ENCODE peak calls at places on chromosomes 12 and 14, in five cellular contexts. O is prostate gland, N is upper lobe of right lung, S is brain microvascular endothelial cell, T is heart right ventricle. U is an unnamed sample.

GRCh38 chr12:31369712-31370521 is 44.0 kb upstream of the SINHCAF start:
- DNase-seq in O (peak), N (peak), S (peak), T (no peak), U (peak)

GRCh38 chr12:122099856-122100255 is 21.3 kb downstream of the MLXIP start:
- DNase-seq in O (no peak), T (no peak), S (no peak), N (no peak), U (no peak)

GRCh38 chr12:108214486-108214885 is 85.4 kb downstream of the WSCD2 start:
- DNase-seq in T (peak), O (no peak), N (no peak), S (peak), U (no peak)

GRCh38 chr12:126558810-126559209 is 1493.6 kb downstream of the AACS start:
- DNase-seq in S (no peak), O (no peak), T (no peak), N (no peak), U (no peak)

GRCh38 chr14:39233680-39234326 is at the start of gene MIA2:
- DNase-seq in S (no peak), T (no peak), N (no peak), O (no peak), U (no peak)

GRCh38 chr14:56661478-56661877 is 81.9 kb downstream of the TMEM260 start:
- DNase-seq in S (no peak), O (no peak), N (no peak), T (no peak), U (no peak)

GRCh38 chr12:123070267-123071081 is 80.4 kb downstream of the PITPNM2 start:
- DNase-seq in S (no peak), N (no peak), T (no peak), O (no peak), U (no peak)

GRCh38 chr14:71478542-71478941 is 453.7 kb upstream of the RGS6 start:
- DNase-seq in T (no peak), O (no peak), N (no peak), S (peak), U (no peak)

GRCh38 chr12:28135801-28136439 is 54.3 kb upstream of the CCDC91 start:
- DNase-seq in S (no peak), T (no peak), N (no peak), O (no peak), U (no peak)

GRCh38 chr12:75756771-75757170 is 245.4 kb upstream of the KRR1 start:
- DNase-seq in T (no peak), O (no peak), N (no peak), S (no peak), U (no peak)

GRCh38 chr14:96625436-96625945 is 123.3 kb downstream of the PAPOLA start:
- DNase-seq in T (no peak), N (no peak), S (no peak), O (no peak), U (peak)

GRCh38 chr14:48349689-48350088 is 674.3 kb upstream of the MDGA2 start:
- DNase-seq in S (no peak), O (no peak), T (no peak), N (no peak), U (no peak)

GRCh38 chr14:74863274-74863673 is 12.7 kb downstream of the PROX2 start:
- DNase-seq in O (no peak), N (peak), S (no peak), T (no peak), U (no peak)

GRCh38 chr12:11943919-11944318 is 126.8 kb upstream of the BCL2L14 start:
- DNase-seq in T (no peak), S (no peak), N (no peak), O (no peak), U (no peak)

GRCh38 chr12:41365653-41366131 is 177.6 kb downstream of the PDZRN4 start:
- DNase-seq in S (no peak), T (no peak), N (no peak), O (no peak), U (no peak)

GRCh38 chr12:124125472-124125871 is 152.5 kb downstream of the ZNF664 start:
- DNase-seq in O (peak), S (no peak), N (no peak), T (no peak), U (no peak)

GRCh38 chr12:67540920-67541624 is 107.5 kb upstream of the DYRK2 start:
- DNase-seq in O (no peak), T (no peak), S (no peak), N (no peak), U (no peak)

GRCh38 chr14:68088463-68088862 is 268.9 kb downstream of the RAD51B start:
- DNase-seq in S (no peak), N (no peak), O (no peak), T (no peak), U (peak)

GRCh38 chr14:100607611-100607956 is 20.4 kb upstream of the BEGAIN start:
- DNase-seq in N (peak), S (no peak), T (no peak), O (no peak), U (no peak)

GRCh38 chr12:77808534-77808933 is 22.2 kb upstream of the NAV3 start:
- DNase-seq in O (no peak), S (no peak), N (no peak), T (no peak), U (no peak)

GRCh38 chr12:49549735-49550710 is 11.2 kb downstream of the KCNH3 start:
- DNase-seq in S (no peak), T (no peak), O (no peak), N (peak), U (no peak)

GRCh38 chr14:93804654-93805053 is 16.4 kb upstream of the PRIMA1 start:
- DNase-seq in O (no peak), S (no peak), N (no peak), T (no peak), U (no peak)

GRCh38 chr12:100986595-100987547 is 192.3 kb downstream of the ANO4 start:
- DNase-seq in N (no peak), S (no peak), O (no peak), T (no peak), U (no peak)

GRCh38 chr12:92502417-92503028 is 200.3 kb upstream of the PLEKHG7 start:
- DNase-seq in T (no peak), S (no peak), N (no peak), O (no peak), U (no peak)

GRCh38 chr12:82358200-82359114 is at the start of the genes CCDC59 and METTL25:
- DNase-seq in S (peak), T (peak), O (peak), N (peak), U (peak)

GRCh38 chr12:31732926-31733548 is 4.2 kb upstream of the AMN1 start:
- DNase-seq in S (peak), N (no peak), T (no peak), O (peak), U (no peak)

GRCh38 chr14:53432378-53432802 is 279.3 kb upstream of the DDHD1 start:
- DNase-seq in S (peak), O (no peak), T (no peak), N (no peak), U (no peak)

GRCh38 chr14:75769047-75769685 is 108.1 kb downstream of the TTLL5 start:
- DNase-seq in N (no peak), T (no peak), O (no peak), S (no peak), U (no peak)

GRCh38 chr12:124506145-124506831 is 61.1 kb downstream of the NCOR2 start:
- DNase-seq in N (peak), O (peak), S (no peak), T (peak), U (peak)

GRCh38 chr14:50943943-50944646 is at the start of gene PYGL:
- DNase-seq in T (peak), S (peak), O (peak), N (peak), U (peak)

GRCh38 chr14:96928779-96929380 is 131.7 kb downstream of the VRK1 start:
- DNase-seq in N (no peak), O (no peak), S (no peak), T (no peak), U (no peak)

GRCh38 chr12:92968201-92968813 is 39.2 kb upstream of the EEA1 start:
- DNase-seq in S (no peak), O (no peak), T (no peak), N (no peak), U (no peak)

GRCh38 chr12:3213768-3214167 is 136.6 kb downstream of the TSPAN9 start:
- DNase-seq in T (no peak), S (no peak), O (no peak), N (no peak), U (no peak)

GRCh38 chr12:3215410-3215975 is 138.3 kb downstream of the TSPAN9 start:
- DNase-seq in T (no peak), O (no peak), N (no peak), S (no peak), U (no peak)

GRCh38 chr12:3213171-3213570 is 136.0 kb downstream of the TSPAN9 start:
- DNase-seq in S (no peak), N (no peak), O (no peak), T (peak), U (no peak)

GRCh38 chr12:3216097-3216496 is 138.9 kb downstream of the TSPAN9 start:
- DNase-seq in O (no peak), S (no peak), N (no peak), T (no peak), U (no peak)

GRCh38 chr12:3214508-3215365 is 137.6 kb downstream of the TSPAN9 start:
- DNase-seq in T (no peak), O (peak), N (no peak), S (no peak), U (no peak)
- H3K27ac ChIP-seq in T (peak), O (peak), N (no peak), S (no peak), U (no peak)

GRCh38 chr12:96210376-96211055 is 16.3 kb downstream of the ELK3 start:
- DNase-seq in N (no peak), S (no peak), O (no peak), T (no peak), U (no peak)
- H3K27ac ChIP-seq in N (no peak), S (peak), O (no peak), T (peak), U (peak)

GRCh38 chr12:16585781-16586180 is 20.2 kb downstream of the LMO3 start:
- DNase-seq in N (no peak), O (no peak), S (no peak), T (no peak), U (no peak)
- H3K27ac ChIP-seq in N (no peak), O (no peak), S (no peak), T (no peak), U (peak)

GRCh38 chr12:89769483-89769818 is 60.8 kb upstream of the ATP2B1 start:
- DNase-seq in N (no peak), T (no peak), S (no peak), O (no peak), U (no peak)
- H3K27ac ChIP-seq in N (no peak), T (no peak), S (peak), O (no peak), U (no peak)

GRCh38 chr12:68893741-68894140 is 39.2 kb downstream of the CPM start:
- DNase-seq in O (no peak), S (no peak), N (no peak), T (no peak), U (no peak)

GRCh38 chr12:68893201-68893600 is 39.8 kb downstream of the CPM start:
- DNase-seq in T (no peak), O (no peak), N (no peak), S (no peak), U (no peak)

GRCh38 chr12:68888243-68888642 is 44.7 kb downstream of the CPM start:
- DNase-seq in S (no peak), O (no peak), N (no peak), T (no peak), U (no peak)

GRCh38 chr12:68891141-68891540 is 41.8 kb downstream of the CPM start:
- DNase-seq in S (no peak), T (no peak), O (no peak), N (no peak), U (no peak)

DNA sequence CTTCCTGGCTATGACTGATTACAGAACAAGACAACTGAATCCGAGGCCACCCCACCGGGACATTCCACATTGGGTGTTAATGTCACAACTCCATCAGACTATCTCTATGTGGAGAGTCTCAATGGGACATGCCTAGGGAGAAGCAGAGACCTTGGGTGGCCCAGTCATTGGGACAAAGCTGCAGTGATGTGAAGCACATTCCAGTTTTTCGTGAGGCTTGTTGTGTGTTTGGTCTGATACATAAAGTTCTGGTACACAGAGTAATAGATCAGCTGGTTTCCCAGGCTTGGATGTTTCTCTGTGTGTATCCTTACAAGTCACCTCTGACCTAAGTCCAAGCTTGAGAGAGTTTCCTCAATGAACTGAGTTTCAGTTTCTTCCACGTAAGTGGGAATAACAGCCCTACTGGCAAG is 42.3 kb downstream of the CPM start:
- DNase-seq in S (no peak), O (no peak), T (no peak), N (no peak), U (no peak)
- H3K27ac ChIP-seq in S (no peak), O (peak), T (peak), N (no peak), U (no peak)

DNA sequence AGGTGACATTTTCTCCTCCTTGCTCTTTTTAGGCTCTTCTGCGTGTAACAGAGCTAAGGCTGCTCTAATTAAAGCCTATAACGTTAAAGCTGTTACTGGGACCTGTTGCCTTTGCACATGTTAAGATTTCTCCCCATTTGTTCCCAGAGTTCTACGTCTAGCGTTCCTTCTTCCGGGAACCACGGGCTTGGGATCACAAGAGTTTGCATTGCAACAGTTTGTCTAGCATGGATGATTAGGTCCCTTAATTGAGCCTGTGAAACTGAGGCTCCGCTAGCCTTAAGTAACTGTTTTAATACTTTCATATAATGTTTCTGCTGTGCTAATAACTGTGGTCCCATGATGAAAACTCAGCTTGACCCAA is 16.7 kb upstream of the LYZ start:
- DNase-seq in T (no peak), O (no peak), N (no peak), S (no peak), U (no peak)
- H3K27ac ChIP-seq in T (no peak), O (peak), N (peak), S (no peak), U (no peak)

DNA sequence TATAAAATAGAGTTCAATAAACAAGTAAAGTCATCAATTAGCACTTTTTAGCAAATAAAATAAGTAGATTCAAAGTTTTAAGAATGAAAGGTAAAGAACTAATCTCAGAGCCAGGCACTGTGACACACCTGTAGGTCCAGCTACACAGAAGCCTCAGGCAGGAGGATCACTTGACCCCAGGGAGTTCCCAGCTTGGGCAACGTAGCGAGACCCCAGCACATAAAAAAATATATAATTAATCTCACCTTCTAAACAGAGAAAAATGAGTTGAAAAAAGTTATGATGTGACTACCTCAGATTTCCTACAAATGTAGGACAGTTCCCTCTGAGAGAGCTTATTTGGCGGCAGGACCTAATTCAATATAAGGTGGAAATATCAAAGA is 19.3 kb downstream of the DAD1 start:
- DNase-seq in O (no peak), T (no peak), S (no peak), N (no peak), U (no peak)
- H3K27ac ChIP-seq in O (peak), T (no peak), S (no peak), N (peak), U (peak)

U was measured in uterus.